ENCODE peak calls at places on chromosomes 13 and 19, in six cellular contexts. A is H9; D is CD8-positive, alpha-beta T cell; M is mucosa of descending colon; G is fibroblast of pulmonary artery; B is tibial nerve. J is an unnamed sample.

GRCh38 chr13:60619461-60619860 is 222.4 kb downstream of the TDRD3 start:
- DNase-seq in A (no peak), D (no peak), M (no peak), G (no peak), B (no peak), J (no peak)

GRCh38 chr19:46862504-46862835 is 1.7 kb downstream of the ARHGAP35 start:
- DNase-seq in A (no peak), D (no peak), M (peak), G (no peak), B (no peak), J (no peak)

GRCh38 chr13:98143157-98143553 is 261 bp downstream of the FARP1 start:
- DNase-seq in A (peak), D (no peak), M (no peak), G (no peak), B (no peak), J (no peak)

GRCh38 chr13:20633802-20634201 is 66.8 kb downstream of the IFT88 start:
- DNase-seq in A (no peak), D (no peak), M (no peak), G (no peak), B (no peak), J (no peak)

GRCh38 chr19:35704218-35704617 is at the start of gene ZBTB32:
- DNase-seq in A (peak), D (no peak), M (peak), G (peak), B (no peak), J (no peak)

GRCh38 chr13:24664726-24665409 is 15.3 kb upstream of the ATP12A start:
- DNase-seq in A (no peak), D (no peak), M (no peak), G (no peak), B (no peak), J (no peak)

GRCh38 chr13:47039106-47039505 is 142.3 kb upstream of the HTR2A start:
- DNase-seq in A (no peak), D (no peak), M (no peak), G (peak), B (no peak), J (peak)

GRCh38 chr19:50155520-50156109 is 7.5 kb downstream of the IZUMO2 start:
- DNase-seq in A (peak), D (no peak), M (no peak), G (no peak), B (no peak), J (no peak)

GRCh38 chr13:48624016-48624415 is 29.7 kb upstream of the CYSLTR2 start:
- DNase-seq in A (no peak), D (no peak), M (no peak), G (no peak), B (no peak), J (no peak)

GRCh38 chr13:111398715-111399299 is 78.4 kb downstream of the TEX29 start:
- DNase-seq in A (no peak), D (no peak), M (no peak), G (no peak), B (no peak), J (no peak)
- TF ChIP-seq CTCF in A (no peak), D (no peak), M (no peak), G (no peak), B (no peak), J (no peak)

GRCh38 chr19:8567522-8568172 is 9.6 kb downstream of the MYO1F start:
- DNase-seq in A (no peak), D (no peak), M (no peak), G (no peak), B (no peak), J (no peak)

GRCh38 chr19:8566855-8567254 is 10.4 kb downstream of the MYO1F start:
- DNase-seq in A (no peak), D (no peak), M (no peak), G (no peak), B (no peak), J (no peak)

GRCh38 chr19:8573316-8573715 is 3.9 kb downstream of the MYO1F start:
- DNase-seq in A (no peak), D (no peak), M (no peak), G (no peak), B (no peak), J (no peak)

GRCh38 chr19:8571006-8571411 is 6.2 kb downstream of the MYO1F start:
- DNase-seq in A (no peak), D (peak), M (no peak), G (peak), B (no peak), J (no peak)

GRCh38 chr19:8569066-8569761 is 8.0 kb downstream of the MYO1F start:
- DNase-seq in A (no peak), D (peak), M (no peak), G (peak), B (no peak), J (peak)
- TF ChIP-seq CTCF in A (no peak), D (no peak), M (no peak), G (no peak), B (no peak), J (no peak)

DNA sequence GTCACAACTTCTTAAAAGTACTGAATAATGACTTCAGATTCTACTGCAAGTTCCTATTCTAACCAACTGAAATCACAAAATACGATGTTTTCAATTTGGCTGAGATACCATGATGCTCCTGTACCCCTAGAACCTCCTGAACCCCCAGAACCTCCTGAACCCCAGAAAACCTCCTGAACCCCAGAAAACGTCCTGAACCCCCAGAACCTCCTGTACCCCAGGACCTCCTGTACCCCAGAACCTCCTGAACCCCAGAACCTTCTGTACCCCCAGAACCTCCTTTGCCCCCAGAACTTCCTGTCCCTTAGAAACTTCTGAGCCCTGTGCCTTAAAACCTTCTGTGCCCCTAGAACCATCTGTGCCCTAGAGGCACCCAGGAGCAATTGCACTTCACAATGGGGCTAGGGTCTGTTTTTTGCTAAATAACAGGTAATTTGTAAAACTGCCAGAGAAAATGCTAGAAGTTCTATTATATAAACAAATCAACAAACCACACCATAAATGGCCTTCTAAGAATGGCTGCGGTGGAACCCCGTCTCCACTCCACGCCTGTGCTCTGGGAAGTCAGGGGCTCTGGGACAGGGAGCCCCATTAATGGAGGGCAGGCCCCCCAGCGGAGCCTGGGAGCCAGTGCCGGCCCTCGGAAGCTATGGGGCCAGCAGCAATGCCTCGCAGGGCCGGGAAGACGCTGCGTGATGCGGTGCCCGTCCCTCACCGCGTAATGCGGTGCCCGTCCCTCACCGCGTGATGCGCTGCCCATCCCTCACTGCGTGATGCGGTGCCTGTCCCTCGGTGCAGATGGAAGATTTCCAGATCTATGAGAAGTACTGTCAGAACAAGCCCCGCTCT is 21.3 kb upstream of the F7 start:
- DNase-seq in A (no peak), D (no peak), M (no peak), G (no peak), B (no peak), J (no peak)
- TF ChIP-seq CTCF in A (peak), D (no peak), M (no peak), G (peak), B (no peak), J (no peak)

DNA sequence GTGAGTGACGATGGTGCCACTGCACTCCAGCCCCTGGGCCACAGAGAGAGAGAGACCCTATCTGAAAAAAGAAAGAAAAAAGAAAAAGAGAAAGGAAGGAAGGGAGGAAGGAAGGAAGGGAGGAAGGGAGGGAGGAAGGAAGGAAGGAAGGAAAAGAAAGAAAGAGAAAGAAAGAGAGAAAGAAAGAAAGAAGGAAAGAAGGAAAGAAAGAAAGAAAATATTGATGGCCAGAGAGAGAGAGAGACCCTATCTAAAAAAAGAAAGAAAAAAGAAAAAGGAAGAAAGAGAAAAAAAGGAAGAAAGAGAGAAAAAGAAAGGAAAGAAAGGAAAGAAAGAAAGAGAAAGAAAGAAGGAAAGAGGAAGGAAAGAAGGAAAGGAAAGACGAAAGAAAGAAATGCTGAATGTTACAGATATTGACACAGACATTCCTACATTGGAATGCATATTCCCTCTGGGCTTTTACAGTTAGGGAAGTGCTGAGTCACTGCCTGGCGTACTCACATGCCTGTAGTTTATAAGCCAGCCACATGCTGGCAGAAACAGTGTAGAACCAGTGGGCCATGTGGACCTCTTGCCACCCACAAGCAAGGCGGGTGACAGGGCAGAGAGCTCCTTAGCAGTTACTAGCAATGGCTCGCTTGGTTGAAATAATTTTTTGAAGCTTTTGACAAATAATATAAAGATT is 34.6 kb upstream of the SLC46A3 start:
- DNase-seq in A (peak), D (no peak), M (no peak), G (peak), B (peak), J (peak)
- TF ChIP-seq CTCF in A (no peak), D (no peak), M (no peak), G (peak), B (no peak), J (peak)

DNA sequence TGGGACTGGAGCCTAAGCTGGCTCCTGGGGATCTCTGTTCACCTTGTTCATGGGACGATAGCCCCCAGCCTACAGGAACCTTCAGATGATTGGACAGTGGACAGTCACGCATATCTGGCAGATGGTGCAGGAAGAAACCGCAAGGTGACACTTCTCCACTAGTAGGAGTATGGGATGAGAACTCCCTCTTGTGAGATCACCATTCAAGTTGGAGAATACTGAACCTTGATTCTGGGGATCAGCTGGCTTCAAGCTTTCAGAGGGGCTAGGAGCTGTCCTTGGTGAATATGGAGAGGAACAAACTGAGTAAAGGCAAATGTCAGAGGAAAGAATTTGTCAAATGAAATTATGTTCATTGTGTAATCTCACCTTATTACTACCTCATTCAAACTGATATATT is 204.5 kb downstream of the PDS5B start:
- DNase-seq in A (no peak), D (no peak), M (no peak), G (no peak), B (no peak), J (no peak)
- TF ChIP-seq CTCF in A (peak), D (no peak), M (no peak), G (no peak), B (no peak), J (no peak)

GRCh38 chr19:39407394-39407643 is 672 bp downstream of the ZFP36 start:
- DNase-seq in A (no peak), D (no peak), M (no peak), G (no peak), B (no peak), J (no peak)

GRCh38 chr19:39407644-39408391 is 1.2 kb downstream of the ZFP36 start:
- DNase-seq in A (no peak), D (peak), M (peak), G (peak), B (no peak), J (no peak)

GRCh38 chr19:39405930-39406655 is 554 bp upstream of the ZFP36 start:
- DNase-seq in A (peak), D (peak), M (no peak), G (no peak), B (no peak), J (no peak)

GRCh38 chr19:39405261-39405912 is 1.3 kb upstream of the ZFP36 start:
- DNase-seq in A (no peak), D (no peak), M (no peak), G (no peak), B (no peak), J (no peak)

DNA sequence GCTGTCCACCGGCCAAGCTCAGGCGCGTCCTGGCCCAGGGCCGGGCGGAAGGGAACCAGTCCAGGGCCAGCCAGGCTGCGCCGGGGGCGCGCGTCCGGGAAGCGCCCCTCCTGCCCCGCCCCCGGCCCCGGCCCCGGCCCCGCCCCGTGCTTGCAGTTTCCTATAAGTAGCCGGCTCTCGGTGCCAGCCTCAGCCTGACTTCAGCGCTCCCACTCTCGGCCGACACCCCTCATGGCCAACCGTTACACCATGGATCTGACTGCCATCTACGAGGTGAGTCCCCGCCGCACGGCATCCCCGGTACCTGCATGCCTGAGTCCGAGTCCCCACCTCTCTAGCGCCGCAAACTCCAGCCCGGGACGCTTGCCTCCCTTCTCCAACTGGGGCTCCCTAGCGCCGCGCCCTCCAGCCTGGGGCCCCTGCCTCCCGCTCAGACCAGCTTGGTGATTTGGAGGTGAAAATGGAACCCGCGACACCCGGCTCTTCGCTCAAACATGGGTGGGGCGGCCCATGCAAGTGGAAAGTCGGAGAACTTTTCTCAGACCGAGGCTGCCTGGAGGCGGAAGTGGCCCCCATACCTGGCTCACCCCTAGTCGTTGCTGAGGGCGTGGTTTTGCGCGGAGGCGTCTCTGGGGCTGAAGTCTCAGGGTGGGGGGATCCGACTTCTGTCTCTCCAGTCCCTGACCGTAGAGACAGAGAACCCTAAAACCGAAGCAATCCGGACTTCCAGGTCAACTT is at the start of gene ZFP36:
- DNase-seq in A (peak), D (peak), M (peak), G (peak), B (peak), J (peak)
- TF ChIP-seq CTCF in A (no peak), D (no peak), M (no peak), G (no peak), B (no peak), J (no peak)

DNA sequence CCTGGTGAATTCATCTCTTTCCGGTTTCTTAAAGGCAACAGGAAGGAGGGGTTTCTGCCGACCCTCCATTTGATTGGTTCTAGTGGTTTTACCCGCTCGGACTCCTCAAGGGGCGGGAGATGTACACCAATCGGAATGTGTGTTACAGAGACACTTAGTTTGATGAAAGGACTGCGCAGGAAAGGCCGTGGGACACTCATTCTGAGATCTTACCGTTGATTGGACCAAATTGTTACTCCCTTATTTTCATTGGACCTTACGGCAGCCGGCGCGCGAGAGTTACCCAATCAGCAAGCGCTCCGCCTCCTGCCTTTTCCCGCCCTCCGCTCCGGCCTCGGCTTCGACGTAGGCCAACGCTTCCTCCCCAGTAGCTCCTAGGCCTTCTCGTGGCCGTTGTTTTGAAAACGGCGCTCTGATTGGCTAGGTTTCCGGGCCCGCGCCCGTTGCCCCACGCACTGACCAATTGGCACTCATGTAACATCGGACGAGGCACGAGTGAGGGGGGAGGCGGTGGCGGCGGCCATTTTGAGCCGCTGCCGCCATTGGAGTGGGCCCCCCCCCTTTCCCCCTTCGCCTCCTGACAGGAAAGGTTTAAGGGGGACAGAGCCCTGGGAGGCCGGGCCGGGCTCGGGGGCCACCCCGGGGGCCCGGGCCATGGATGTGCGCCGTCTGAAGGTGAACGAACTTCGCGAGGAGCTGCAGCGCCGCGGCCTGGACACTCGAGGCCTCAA is at the start of gene HNRNPUL1:
- DNase-seq in A (peak), D (peak), M (peak), G (peak), B (peak), J (peak)
- TF ChIP-seq CTCF in A (peak), D (no peak), M (no peak), G (peak), B (no peak), J (peak)

GRCh38 chr19:2022289-2022688 is 6.8 kb upstream of the BTBD2 start:
- DNase-seq in A (no peak), D (no peak), M (no peak), G (no peak), B (no peak), J (no peak)

GRCh38 chr19:2021453-2022140 is 6.1 kb upstream of the BTBD2 start:
- DNase-seq in A (no peak), D (no peak), M (no peak), G (no peak), B (no peak), J (no peak)

GRCh38 chr19:2032296-2032941 is 16.9 kb upstream of the BTBD2 start:
- DNase-seq in A (peak), D (no peak), M (peak), G (peak), B (peak), J (peak)

GRCh38 chr19:2026770-2027169 is 11.3 kb upstream of the BTBD2 start:
- DNase-seq in A (no peak), D (no peak), M (peak), G (no peak), B (no peak), J (no peak)

DNA sequence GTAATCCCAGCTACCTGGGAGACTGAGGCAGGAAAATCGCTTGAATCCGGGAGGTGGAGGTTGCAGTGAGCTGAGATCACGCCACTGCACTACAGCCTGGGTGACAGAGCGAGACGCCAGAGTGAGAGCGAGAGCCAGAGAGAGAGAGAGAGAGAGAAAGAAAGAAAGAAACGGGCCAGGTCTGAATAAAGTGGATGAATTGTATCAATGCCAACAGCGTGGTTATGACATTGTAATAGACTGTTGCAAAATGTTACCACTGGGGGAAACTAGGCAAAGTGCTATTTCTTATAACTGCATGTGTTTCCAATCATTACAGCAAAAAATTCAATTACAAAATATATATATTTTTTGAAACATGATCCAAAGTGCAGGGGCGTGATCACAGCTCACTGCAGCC is 11.8 kb upstream of the BTBD2 start:
- DNase-seq in A (no peak), D (no peak), M (no peak), G (peak), B (no peak), J (peak)
- TF ChIP-seq CTCF in A (no peak), D (no peak), M (no peak), G (no peak), B (no peak), J (no peak)

DNA sequence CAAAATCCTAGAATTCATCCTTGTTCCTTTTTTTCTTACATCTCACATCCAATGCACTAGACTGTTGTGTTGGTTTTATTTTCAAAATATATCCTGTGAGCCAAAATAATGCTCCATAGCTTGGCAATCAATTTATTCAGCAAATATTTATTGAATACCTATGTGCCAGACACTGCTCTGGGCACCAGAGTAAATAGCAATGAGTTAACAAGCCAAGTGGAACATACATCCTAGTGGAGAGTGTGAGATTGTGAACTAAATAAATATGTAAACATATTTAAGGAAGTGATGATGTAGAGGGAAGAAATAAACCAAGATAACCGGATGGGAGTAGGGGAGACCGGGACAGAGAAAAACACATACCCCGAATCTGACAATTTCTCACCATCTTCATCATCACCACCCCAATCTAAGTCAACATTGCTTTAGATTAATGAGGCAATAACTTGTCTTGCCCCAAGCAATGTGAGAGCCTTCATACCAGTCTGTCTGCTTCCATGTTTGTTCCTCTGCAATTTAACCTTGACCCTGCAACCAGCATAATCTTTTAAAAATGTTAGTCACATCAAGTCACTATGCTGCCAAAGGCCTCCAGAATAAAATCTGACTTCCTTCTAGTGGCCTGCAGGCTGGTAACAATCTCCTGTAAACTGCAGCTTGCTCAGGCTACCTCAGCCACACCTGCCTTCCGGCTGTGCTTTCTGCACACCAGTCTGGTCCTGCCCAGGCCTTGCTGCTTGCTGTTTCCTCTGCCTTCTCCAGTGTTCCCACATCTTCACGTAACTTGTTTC is 199.2 kb downstream of the DLEU7 start:
- DNase-seq in A (no peak), D (no peak), M (no peak), G (no peak), B (no peak), J (no peak)
- TF ChIP-seq CTCF in A (no peak), D (no peak), M (no peak), G (no peak), B (no peak), J (no peak)

J was measured in AG09319.